ENCODE peak calls at places on chromosomes 7 and 10, in six cellular contexts. D, G, K, C, S and I are unnamed samples.

GRCh38 chr10:11476035-11476434 is 135.4 kb downstream of the USP6NL start:
- DNase-seq in C (no peak), D (peak; percentile 58), K (no peak), G (no peak), S (no peak), I (no peak)

GRCh38 chr7:130425798-130426197 is 15.0 kb downstream of the CEP41 start:
- DNase-seq in C (no peak), D (no peak), G (no peak), K (no peak), S (no peak), I (no peak)

GRCh38 chr10:132383751-132384181 is 13.2 kb upstream of the PWWP2B start:
- DNase-seq in S (no peak), K (no peak), G (no peak), D (no peak), C (no peak), I (no peak)

GRCh38 chr7:151366872-151367207 is 25.2 kb downstream of the NUB1 start:
- DNase-seq in D (no peak), K (no peak), G (no peak), S (no peak), C (no peak), I (no peak)

GRCh38 chr7:78176186-78176585 is 377.6 kb downstream of the PHTF2 start:
- DNase-seq in D (no peak), K (no peak), G (no peak), C (no peak), S (no peak), I (no peak)

GRCh38 chr7:70487526-70488285 is 644.2 kb upstream of the GALNT17 start:
- DNase-seq in D (no peak), K (no peak), G (no peak), C (no peak), S (no peak), I (no peak)

GRCh38 chr7:154912921-154913644 is 89.8 kb downstream of the PAXIP1 start:
- DNase-seq in K (no peak), C (no peak), G (peak; percentile 32), D (no peak), S (no peak), I (no peak)

GRCh38 chr10:63515002-63515763 is 6.0 kb upstream of the REEP3 start:
- DNase-seq in G (no peak), C (peak; percentile 89), D (peak; percentile 37), K (peak; percentile 9), S (no peak), I (no peak)

GRCh38 chr10:43395571-43396060 is 13.4 kb downstream of the HNRNPF start:
- DNase-seq in D (no peak), C (no peak), G (peak; percentile 58), S (no peak), K (peak; percentile 66), I (peak; percentile 60)

GRCh38 chr7:156174428-156174827 is 362.2 kb upstream of the SHH start:
- DNase-seq in G (no peak), K (no peak), C (no peak), S (no peak), D (no peak), I (no peak)

GRCh38 chr10:81873231-81873931 is 1.6 kb upstream of the NRG3 start:
- DNase-seq in G (no peak), C (no peak), K (no peak), D (no peak), S (no peak), I (no peak)

GRCh38 chr7:103031781-103032180 is 42.8 kb downstream of the FBXL13 start:
- DNase-seq in S (no peak), D (no peak), G (no peak), K (no peak), C (peak; percentile 32), I (no peak)

GRCh38 chr7:7201583-7202374 is 19.4 kb downstream of the C1GALT1 start:
- DNase-seq in D (peak; percentile 42), K (peak; percentile 74), G (no peak), C (peak; percentile 76), S (no peak), I (peak; percentile 88)

GRCh38 chr7:23347682-23348180 is 48.6 kb downstream of the MALSU1 start:
- DNase-seq in S (peak; percentile 59), C (peak; percentile 89), G (no peak), D (no peak), K (no peak), I (no peak)

GRCh38 chr7:107746006-107746405 is 2.1 kb downstream of the CBLL1 start:
- DNase-seq in C (no peak), S (no peak), K (no peak), D (no peak), G (no peak), I (no peak)

GRCh38 chr7:18927134-18927533 is 190.3 kb downstream of the TWIST1 start:
- DNase-seq in S (no peak), K (no peak), G (no peak), C (no peak), D (no peak), I (no peak)

GRCh38 chr7:92809397-92810241 is 26.8 kb downstream of the CDK6 start:
- DNase-seq in S (peak; percentile 76), C (peak; percentile 89), D (peak; percentile 21), G (no peak), K (peak; percentile 80), I (peak; percentile 97)

GRCh38 chr10:132186488-132187413 is at the start of gene DPYSL4:
- DNase-seq in C (peak; percentile 10), G (peak; percentile 99), S (no peak), D (peak; percentile 62), K (no peak), I (no peak)

GRCh38 chr7:142391191-142391992 is 133.5 kb upstream of the PRSS58 start:
- DNase-seq in D (peak; percentile 82), C (peak; percentile 49), K (no peak), G (no peak), S (peak; percentile 23), I (peak; percentile 56)

GRCh38 chr10:94439275-94439861 is 37.0 kb downstream of the TBC1D12 start:
- DNase-seq in K (no peak), S (no peak), D (no peak), G (no peak), C (no peak), I (no peak)

GRCh38 chr7:156989766-156990535 is 20.5 kb downstream of the MNX1 start:
- DNase-seq in C (no peak), S (no peak), G (peak; percentile 34), D (no peak), K (no peak), I (no peak)

GRCh38 chr7:71278301-71278700 is 146.4 kb downstream of the GALNT17 start:
- DNase-seq in S (no peak), D (no peak), G (no peak), K (no peak), C (no peak), I (no peak)

DNA sequence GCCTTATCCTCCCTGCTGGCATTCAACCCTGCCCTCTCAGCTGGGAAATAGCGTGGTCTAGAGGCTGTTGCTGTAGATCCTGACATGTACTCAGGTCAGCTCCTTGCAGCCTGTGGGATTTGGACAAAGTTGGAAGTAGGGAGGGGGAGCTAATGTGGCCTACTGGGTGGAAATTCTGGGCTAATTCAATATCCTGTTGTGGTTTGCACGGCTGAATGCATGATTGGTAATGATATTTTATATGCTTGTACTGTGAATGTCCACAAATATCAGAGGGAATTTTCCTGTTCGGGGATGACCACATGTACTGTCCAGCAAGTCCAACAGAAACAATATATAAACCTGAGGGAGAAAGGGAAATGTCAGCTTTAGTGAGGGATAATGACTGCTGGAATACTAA is 22.1 kb upstream of the NPVF start:
- DNase-seq in G (no peak), D (no peak), K (no peak), C (no peak), S (no peak), I (no peak)
- TF ChIP-seq EZH2phosphoT487 in G (no peak), D (no peak), K (no peak), C (no peak), S (no peak), I (no peak)

GRCh38 chr7:112986256-112987031 is 100.2 kb downstream of the GPR85 start:
- DNase-seq in C (peak; percentile 23), S (no peak), G (no peak), D (no peak), K (no peak), I (no peak)

GRCh38 chr7:112981966-112982365 is 104.7 kb downstream of the GPR85 start:
- DNase-seq in D (no peak), S (no peak), G (no peak), K (no peak), C (no peak), I (no peak)

GRCh38 chr7:112987171-112987570 is 99.5 kb downstream of the GPR85 start:
- DNase-seq in S (no peak), D (no peak), C (no peak), K (no peak), G (no peak), I (no peak)

GRCh38 chr7:112985377-112985987 is 101.1 kb downstream of the GPR85 start:
- DNase-seq in S (no peak), G (no peak), K (no peak), D (peak; percentile 11), C (peak; percentile 23), I (no peak)

GRCh38 chr7:112982441-112983063 is 104.1 kb downstream of the GPR85 start:
- DNase-seq in K (peak; percentile 47), G (no peak), C (no peak), S (no peak), D (no peak), I (no peak)
- TF ChIP-seq EZH2phosphoT487 in K (no peak), G (no peak), C (no peak), S (no peak), D (no peak), I (no peak)

GRCh38 chr10:2921956-2922680 is 145.2 kb upstream of the PFKP start:
- DNase-seq in G (peak; percentile 56), C (peak; percentile 50), D (no peak), K (no peak), S (no peak), I (no peak)
- TF ChIP-seq EZH2phosphoT487 in G (no peak), C (no peak), D (no peak), K (no peak), S (no peak), I (no peak)

DNA sequence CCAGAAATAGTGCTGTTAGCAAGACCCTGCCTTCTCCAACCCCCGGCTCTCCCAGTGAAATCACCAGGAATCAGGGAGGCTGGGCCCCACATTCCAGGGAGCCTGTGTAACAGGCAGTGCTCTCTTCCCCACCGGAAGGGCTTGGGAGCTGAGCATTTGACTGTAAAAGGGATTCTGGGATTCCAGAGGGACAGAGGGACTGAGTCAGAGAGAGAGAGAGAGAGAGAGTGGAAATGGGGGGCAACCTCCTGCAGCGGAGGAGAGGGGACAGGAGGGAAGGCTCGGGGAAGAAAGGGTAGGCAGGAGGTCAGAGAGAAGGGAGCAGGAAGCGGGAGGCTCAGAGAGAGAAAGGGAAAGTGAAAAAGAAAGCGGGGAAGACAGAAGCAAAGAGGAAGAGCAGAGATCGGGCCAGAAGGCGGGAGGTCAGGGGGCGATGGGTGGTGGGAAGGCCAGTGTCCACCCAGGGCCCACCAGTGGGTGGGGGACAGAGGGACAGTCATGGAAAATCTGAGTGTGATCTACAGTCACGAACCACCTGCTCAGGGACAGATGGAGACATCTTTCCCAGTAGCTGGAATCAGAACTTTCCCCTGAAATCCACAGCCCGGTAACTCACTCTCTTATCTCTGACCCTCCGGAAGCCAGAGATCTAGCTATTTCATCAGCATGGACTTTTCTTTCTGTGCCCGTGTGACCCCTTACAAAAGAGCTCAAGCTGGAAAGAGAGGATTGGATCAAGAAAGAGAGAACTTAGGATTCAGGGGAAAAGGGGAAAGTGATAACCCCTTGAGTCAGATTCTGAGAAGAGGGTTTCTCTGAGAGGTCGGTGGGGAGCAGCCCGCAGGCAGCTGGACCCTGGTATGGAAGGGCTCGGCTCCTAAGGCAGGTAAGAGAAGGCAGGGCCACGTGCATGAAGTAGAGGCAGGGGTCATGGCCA is 4.6 kb upstream of the SERPINE1 start:
- DNase-seq in C (peak; percentile 87), D (peak; percentile 32), S (peak; percentile 63), G (no peak), K (no peak), I (no peak)
- TF ChIP-seq EZH2phosphoT487 in C (no peak), D (no peak), S (no peak), G (no peak), K (no peak), I (no peak)